ENCODE peak calls at places on chromosomes 5 and 9, in eight cellular contexts. One of them, this sample, is unnamed.

GRCh38 chr5:150116667-150117395 is 30.5 kb upstream of the CSF1R start:
- DNase-seq in germinal center: no peak
- DNase-seq in stimulated activated CD4-positive, alpha-beta T cell treated with anti-CD3 and anti-CD28 coated beads, Interleukin-1b, Interleukin-23, amount 100 ng/mL, for 4 hours: no peak
- DNase-seq in pons: no peak
- DNase-seq in fibroblast of lung: no peak
- DNase-seq in T-helper 9 cell: no peak
- DNase-seq in PC-9: no peak
- DNase-seq in ureter: peak; percentile 33
- DNase-seq in this sample: no peak

GRCh38 chr5:74560245-74560644 is 80.3 kb downstream of the ENC1 start:
- DNase-seq in germinal center: no peak
- DNase-seq in T-helper 9 cell: no peak
- DNase-seq in pons: no peak
- DNase-seq in fibroblast of lung: no peak
- DNase-seq in stimulated activated CD4-positive, alpha-beta T cell treated with anti-CD3 and anti-CD28 coated beads, Interleukin-1b, Interleukin-23, amount 100 ng/mL, for 4 hours: no peak
- DNase-seq in ureter: no peak
- DNase-seq in PC-9: no peak
- DNase-seq in this sample: no peak

GRCh38 chr9:91519520-91520270 is 96.1 kb upstream of the NFIL3 start:
- DNase-seq in germinal center: no peak
- DNase-seq in PC-9: no peak
- DNase-seq in ureter: no peak
- DNase-seq in fibroblast of lung: no peak
- DNase-seq in T-helper 9 cell: no peak
- DNase-seq in stimulated activated CD4-positive, alpha-beta T cell treated with anti-CD3 and anti-CD28 coated beads, Interleukin-1b, Interleukin-23, amount 100 ng/mL, for 4 hours: no peak
- DNase-seq in pons: no peak
- DNase-seq in this sample: no peak

GRCh38 chr9:23341346-23341745 is 484.7 kb downstream of the ELAVL2 start:
- DNase-seq in T-helper 9 cell: no peak
- DNase-seq in fibroblast of lung: no peak
- DNase-seq in germinal center: no peak
- DNase-seq in pons: no peak
- DNase-seq in stimulated activated CD4-positive, alpha-beta T cell treated with anti-CD3 and anti-CD28 coated beads, Interleukin-1b, Interleukin-23, amount 100 ng/mL, for 4 hours: no peak
- DNase-seq in PC-9: no peak
- DNase-seq in ureter: no peak
- DNase-seq in this sample: no peak

GRCh38 chr9:106878943-106879916 is 16.3 kb downstream of the ZNF462 start:
- DNase-seq in germinal center: no peak
- DNase-seq in pons: peak; percentile 76
- DNase-seq in ureter: peak; percentile 70
- DNase-seq in stimulated activated CD4-positive, alpha-beta T cell treated with anti-CD3 and anti-CD28 coated beads, Interleukin-1b, Interleukin-23, amount 100 ng/mL, for 4 hours: no peak
- DNase-seq in PC-9: no peak
- DNase-seq in fibroblast of lung: peak; percentile 98
- DNase-seq in T-helper 9 cell: no peak
- DNase-seq in this sample: no peak

GRCh38 chr9:77514886-77515711 is 133.0 kb downstream of the GNA14 start:
- DNase-seq in germinal center: no peak
- DNase-seq in fibroblast of lung: peak; percentile 17
- DNase-seq in pons: peak; percentile 76
- DNase-seq in PC-9: peak; percentile 69
- DNase-seq in T-helper 9 cell: no peak
- DNase-seq in ureter: no peak
- DNase-seq in stimulated activated CD4-positive, alpha-beta T cell treated with anti-CD3 and anti-CD28 coated beads, Interleukin-1b, Interleukin-23, amount 100 ng/mL, for 4 hours: no peak
- DNase-seq in this sample: no peak

GRCh38 chr5:6781711-6782110 is 68.5 kb downstream of the TENT4A start:
- DNase-seq in PC-9: peak; percentile 49
- DNase-seq in fibroblast of lung: no peak
- DNase-seq in ureter: no peak
- DNase-seq in pons: no peak
- DNase-seq in T-helper 9 cell: no peak
- DNase-seq in germinal center: no peak
- DNase-seq in stimulated activated CD4-positive, alpha-beta T cell treated with anti-CD3 and anti-CD28 coated beads, Interleukin-1b, Interleukin-23, amount 100 ng/mL, for 4 hours: no peak
- DNase-seq in this sample: no peak

GRCh38 chr9:121992571-121993212 is 100.4 kb downstream of the TTLL11 start:
- DNase-seq in PC-9: peak; percentile 55
- DNase-seq in ureter: peak; percentile 66
- DNase-seq in fibroblast of lung: peak; percentile 87
- DNase-seq in germinal center: peak; percentile 72
- DNase-seq in T-helper 9 cell: no peak
- DNase-seq in stimulated activated CD4-positive, alpha-beta T cell treated with anti-CD3 and anti-CD28 coated beads, Interleukin-1b, Interleukin-23, amount 100 ng/mL, for 4 hours: peak; percentile 7
- DNase-seq in pons: peak; percentile 91
- DNase-seq in this sample: peak; percentile 65

GRCh38 chr5:96220610-96221390 is 212.2 kb downstream of the PCSK1 start:
- DNase-seq in fibroblast of lung: peak; percentile 60
- DNase-seq in pons: no peak
- DNase-seq in PC-9: no peak
- DNase-seq in T-helper 9 cell: no peak
- DNase-seq in ureter: no peak
- DNase-seq in germinal center: no peak
- DNase-seq in stimulated activated CD4-positive, alpha-beta T cell treated with anti-CD3 and anti-CD28 coated beads, Interleukin-1b, Interleukin-23, amount 100 ng/mL, for 4 hours: no peak
- DNase-seq in this sample: no peak

GRCh38 chr5:102715405-102715804 is 39.7 kb upstream of the PAM start:
- DNase-seq in PC-9: peak; percentile 68
- DNase-seq in stimulated activated CD4-positive, alpha-beta T cell treated with anti-CD3 and anti-CD28 coated beads, Interleukin-1b, Interleukin-23, amount 100 ng/mL, for 4 hours: no peak
- DNase-seq in germinal center: no peak
- DNase-seq in pons: no peak
- DNase-seq in T-helper 9 cell: no peak
- DNase-seq in fibroblast of lung: peak; percentile 88
- DNase-seq in ureter: no peak
- DNase-seq in this sample: no peak

GRCh38 chr5:63963080-63963735 is 963 bp upstream of the HTR1A start:
- DNase-seq in PC-9: peak; percentile 43
- DNase-seq in stimulated activated CD4-positive, alpha-beta T cell treated with anti-CD3 and anti-CD28 coated beads, Interleukin-1b, Interleukin-23, amount 100 ng/mL, for 4 hours: no peak
- DNase-seq in germinal center: peak; percentile 48
- DNase-seq in ureter: no peak
- DNase-seq in T-helper 9 cell: no peak
- DNase-seq in fibroblast of lung: peak; percentile 79
- DNase-seq in pons: peak; percentile 86
- DNase-seq in this sample: peak; percentile 66

GRCh38 chr5:67381240-67381875 is 184.8 kb upstream of the CD180 start:
- DNase-seq in PC-9: no peak
- DNase-seq in pons: no peak
- DNase-seq in ureter: no peak
- DNase-seq in T-helper 9 cell: no peak
- DNase-seq in germinal center: no peak
- DNase-seq in stimulated activated CD4-positive, alpha-beta T cell treated with anti-CD3 and anti-CD28 coated beads, Interleukin-1b, Interleukin-23, amount 100 ng/mL, for 4 hours: no peak
- DNase-seq in fibroblast of lung: no peak
- DNase-seq in this sample: no peak

GRCh38 chr5:177475563-177476427 is 2.4 kb upstream of the DBN1 start:
- DNase-seq in ureter: no peak
- DNase-seq in T-helper 9 cell: no peak
- DNase-seq in pons: no peak
- DNase-seq in stimulated activated CD4-positive, alpha-beta T cell treated with anti-CD3 and anti-CD28 coated beads, Interleukin-1b, Interleukin-23, amount 100 ng/mL, for 4 hours: no peak
- DNase-seq in germinal center: no peak
- DNase-seq in PC-9: peak; percentile 31
- DNase-seq in fibroblast of lung: no peak
- DNase-seq in this sample: no peak

GRCh38 chr5:38329132-38329715 is 70.9 kb downstream of the EGFLAM start:
- DNase-seq in fibroblast of lung: peak; percentile 6
- DNase-seq in pons: no peak
- DNase-seq in T-helper 9 cell: no peak
- DNase-seq in germinal center: no peak
- DNase-seq in PC-9: peak; percentile 5
- DNase-seq in stimulated activated CD4-positive, alpha-beta T cell treated with anti-CD3 and anti-CD28 coated beads, Interleukin-1b, Interleukin-23, amount 100 ng/mL, for 4 hours: no peak
- DNase-seq in ureter: no peak
- DNase-seq in this sample: no peak

GRCh38 chr9:133142657-133143592 is 20.8 kb downstream of the GBGT1 start:
- DNase-seq in PC-9: no peak
- DNase-seq in ureter: no peak
- DNase-seq in germinal center: no peak
- DNase-seq in fibroblast of lung: no peak
- DNase-seq in T-helper 9 cell: no peak
- DNase-seq in pons: no peak
- DNase-seq in stimulated activated CD4-positive, alpha-beta T cell treated with anti-CD3 and anti-CD28 coated beads, Interleukin-1b, Interleukin-23, amount 100 ng/mL, for 4 hours: no peak
- DNase-seq in this sample: no peak

GRCh38 chr9:114789006-114789405 is 16.8 kb downstream of the TNFSF15 start:
- DNase-seq in ureter: no peak
- DNase-seq in fibroblast of lung: no peak
- DNase-seq in PC-9: no peak
- DNase-seq in germinal center: no peak
- DNase-seq in stimulated activated CD4-positive, alpha-beta T cell treated with anti-CD3 and anti-CD28 coated beads, Interleukin-1b, Interleukin-23, amount 100 ng/mL, for 4 hours: no peak
- DNase-seq in T-helper 9 cell: no peak
- DNase-seq in pons: no peak
- DNase-seq in this sample: no peak

GRCh38 chr5:111922344-111922743 is 165.3 kb upstream of the NREP start:
- DNase-seq in T-helper 9 cell: no peak
- DNase-seq in PC-9: no peak
- DNase-seq in germinal center: no peak
- DNase-seq in ureter: no peak
- DNase-seq in fibroblast of lung: no peak
- DNase-seq in pons: no peak
- DNase-seq in stimulated activated CD4-positive, alpha-beta T cell treated with anti-CD3 and anti-CD28 coated beads, Interleukin-1b, Interleukin-23, amount 100 ng/mL, for 4 hours: no peak
- DNase-seq in this sample: no peak

GRCh38 chr5:14240366-14240765 is 97.2 kb downstream of the TRIO start:
- DNase-seq in pons: no peak
- DNase-seq in stimulated activated CD4-positive, alpha-beta T cell treated with anti-CD3 and anti-CD28 coated beads, Interleukin-1b, Interleukin-23, amount 100 ng/mL, for 4 hours: no peak
- DNase-seq in germinal center: no peak
- DNase-seq in ureter: no peak
- DNase-seq in PC-9: no peak
- DNase-seq in T-helper 9 cell: no peak
- DNase-seq in fibroblast of lung: peak; percentile 66
- DNase-seq in this sample: no peak

GRCh38 chr9:99056876-99057664 is 47.8 kb upstream of the TGFBR1 start:
- DNase-seq in fibroblast of lung: peak; percentile 42
- DNase-seq in stimulated activated CD4-positive, alpha-beta T cell treated with anti-CD3 and anti-CD28 coated beads, Interleukin-1b, Interleukin-23, amount 100 ng/mL, for 4 hours: no peak
- DNase-seq in T-helper 9 cell: no peak
- DNase-seq in PC-9: peak; percentile 82
- DNase-seq in pons: peak; percentile 58
- DNase-seq in germinal center: no peak
- DNase-seq in ureter: no peak
- DNase-seq in this sample: no peak

GRCh38 chr9:126979461-126979860 is 64.9 kb downstream of the RALGPS1 start:
- DNase-seq in stimulated activated CD4-positive, alpha-beta T cell treated with anti-CD3 and anti-CD28 coated beads, Interleukin-1b, Interleukin-23, amount 100 ng/mL, for 4 hours: no peak
- DNase-seq in ureter: no peak
- DNase-seq in germinal center: no peak
- DNase-seq in PC-9: no peak
- DNase-seq in fibroblast of lung: no peak
- DNase-seq in T-helper 9 cell: no peak
- DNase-seq in pons: no peak
- DNase-seq in this sample: no peak

GRCh38 chr5:115979628-115980041 is 17.4 kb downstream of the LVRN start:
- DNase-seq in stimulated activated CD4-positive, alpha-beta T cell treated with anti-CD3 and anti-CD28 coated beads, Interleukin-1b, Interleukin-23, amount 100 ng/mL, for 4 hours: no peak
- DNase-seq in germinal center: no peak
- DNase-seq in PC-9: no peak
- DNase-seq in pons: no peak
- DNase-seq in ureter: no peak
- DNase-seq in T-helper 9 cell: no peak
- DNase-seq in fibroblast of lung: peak; percentile 93
- DNase-seq in this sample: no peak

GRCh38 chr9:137703842-137704508 is 85.2 kb downstream of the EHMT1 start:
- DNase-seq in germinal center: no peak
- DNase-seq in stimulated activated CD4-positive, alpha-beta T cell treated with anti-CD3 and anti-CD28 coated beads, Interleukin-1b, Interleukin-23, amount 100 ng/mL, for 4 hours: no peak
- DNase-seq in PC-9: no peak
- DNase-seq in fibroblast of lung: peak; percentile 21
- DNase-seq in ureter: no peak
- DNase-seq in T-helper 9 cell: no peak
- DNase-seq in pons: no peak
- DNase-seq in this sample: no peak

GRCh38 chr5:136021016-136021405 is 7.8 kb upstream of the TGFBI start:
- DNase-seq in PC-9: no peak
- DNase-seq in T-helper 9 cell: no peak
- DNase-seq in ureter: no peak
- DNase-seq in pons: no peak
- DNase-seq in stimulated activated CD4-positive, alpha-beta T cell treated with anti-CD3 and anti-CD28 coated beads, Interleukin-1b, Interleukin-23, amount 100 ng/mL, for 4 hours: no peak
- DNase-seq in germinal center: no peak
- DNase-seq in fibroblast of lung: no peak
- DNase-seq in this sample: no peak

GRCh38 chr9:114487607-114488300 is 17.5 kb downstream of the WHRN start:
- DNase-seq in pons: peak; percentile 92
- DNase-seq in T-helper 9 cell: peak; percentile 41
- DNase-seq in stimulated activated CD4-positive, alpha-beta T cell treated with anti-CD3 and anti-CD28 coated beads, Interleukin-1b, Interleukin-23, amount 100 ng/mL, for 4 hours: peak; percentile 72
- DNase-seq in PC-9: peak; percentile 66
- DNase-seq in ureter: peak; percentile 82
- DNase-seq in fibroblast of lung: peak; percentile 76
- DNase-seq in germinal center: peak; percentile 66
- DNase-seq in this sample: peak; percentile 71

GRCh38 chr5:2732850-2733249 is 18.6 kb downstream of the IRX2 start:
- DNase-seq in T-helper 9 cell: no peak
- DNase-seq in fibroblast of lung: no peak
- DNase-seq in PC-9: no peak
- DNase-seq in ureter: no peak
- DNase-seq in pons: no peak
- DNase-seq in germinal center: no peak
- DNase-seq in stimulated activated CD4-positive, alpha-beta T cell treated with anti-CD3 and anti-CD28 coated beads, Interleukin-1b, Interleukin-23, amount 100 ng/mL, for 4 hours: no peak
- DNase-seq in this sample: no peak

GRCh38 chr5:447501-447900 is 4.5 kb downstream of the EXOC3 start:
- DNase-seq in fibroblast of lung: no peak
- DNase-seq in pons: no peak
- DNase-seq in T-helper 9 cell: no peak
- DNase-seq in germinal center: no peak
- DNase-seq in ureter: no peak
- DNase-seq in stimulated activated CD4-positive, alpha-beta T cell treated with anti-CD3 and anti-CD28 coated beads, Interleukin-1b, Interleukin-23, amount 100 ng/mL, for 4 hours: no peak
- DNase-seq in PC-9: no peak
- DNase-seq in this sample: no peak

GRCh38 chr9:114616684-114617520 is 5.8 kb downstream of the TMEM268 start:
- DNase-seq in ureter: peak; percentile 61
- DNase-seq in fibroblast of lung: no peak
- DNase-seq in PC-9: no peak
- DNase-seq in pons: peak; percentile 66
- DNase-seq in stimulated activated CD4-positive, alpha-beta T cell treated with anti-CD3 and anti-CD28 coated beads, Interleukin-1b, Interleukin-23, amount 100 ng/mL, for 4 hours: no peak
- DNase-seq in germinal center: peak; percentile 76
- DNase-seq in T-helper 9 cell: no peak
- DNase-seq in this sample: peak; percentile 65

GRCh38 chr9:107751522-107752235 is 262.1 kb upstream of the KLF4 start:
- DNase-seq in T-helper 9 cell: no peak
- DNase-seq in stimulated activated CD4-positive, alpha-beta T cell treated with anti-CD3 and anti-CD28 coated beads, Interleukin-1b, Interleukin-23, amount 100 ng/mL, for 4 hours: no peak
- DNase-seq in germinal center: no peak
- DNase-seq in ureter: peak; percentile 55
- DNase-seq in fibroblast of lung: peak; percentile 37
- DNase-seq in PC-9: peak; percentile 92
- DNase-seq in pons: peak; percentile 25
- DNase-seq in this sample: peak; percentile 44

GRCh38 chr9:120032639-120033038 is 547.3 kb downstream of the CDK5RAP2 start:
- DNase-seq in T-helper 9 cell: no peak
- DNase-seq in ureter: no peak
- DNase-seq in stimulated activated CD4-positive, alpha-beta T cell treated with anti-CD3 and anti-CD28 coated beads, Interleukin-1b, Interleukin-23, amount 100 ng/mL, for 4 hours: no peak
- DNase-seq in fibroblast of lung: no peak
- DNase-seq in PC-9: no peak
- DNase-seq in germinal center: no peak
- DNase-seq in pons: no peak
- DNase-seq in this sample: no peak

GRCh38 chr9:137064027-137064879 is 6.1 kb downstream of the SAPCD2 start:
- DNase-seq in germinal center: no peak
- DNase-seq in T-helper 9 cell: peak; percentile 65
- DNase-seq in fibroblast of lung: peak; percentile 39
- DNase-seq in ureter: no peak
- DNase-seq in stimulated activated CD4-positive, alpha-beta T cell treated with anti-CD3 and anti-CD28 coated beads, Interleukin-1b, Interleukin-23, amount 100 ng/mL, for 4 hours: peak; percentile 60
- DNase-seq in PC-9: no peak
- DNase-seq in pons: no peak
- DNase-seq in this sample: peak; percentile 81

GRCh38 chr5:143168171-143168681 is 235.3 kb downstream of the NR3C1 start:
- DNase-seq in PC-9: no peak
- DNase-seq in pons: no peak
- DNase-seq in stimulated activated CD4-positive, alpha-beta T cell treated with anti-CD3 and anti-CD28 coated beads, Interleukin-1b, Interleukin-23, amount 100 ng/mL, for 4 hours: no peak
- DNase-seq in ureter: no peak
- DNase-seq in T-helper 9 cell: no peak
- DNase-seq in fibroblast of lung: no peak
- DNase-seq in germinal center: no peak
- DNase-seq in this sample: no peak

GRCh38 chr9:131436386-131436785 is 42.5 kb downstream of the PRRC2B start:
- DNase-seq in stimulated activated CD4-positive, alpha-beta T cell treated with anti-CD3 and anti-CD28 coated beads, Interleukin-1b, Interleukin-23, amount 100 ng/mL, for 4 hours: no peak
- DNase-seq in fibroblast of lung: no peak
- DNase-seq in pons: no peak
- DNase-seq in germinal center: no peak
- DNase-seq in T-helper 9 cell: no peak
- DNase-seq in ureter: no peak
- DNase-seq in PC-9: no peak
- DNase-seq in this sample: no peak

GRCh38 chr9:114824130-114824529 is 18.3 kb upstream of the TNFSF15 start:
- DNase-seq in pons: no peak
- DNase-seq in ureter: no peak
- DNase-seq in PC-9: no peak
- DNase-seq in germinal center: no peak
- DNase-seq in stimulated activated CD4-positive, alpha-beta T cell treated with anti-CD3 and anti-CD28 coated beads, Interleukin-1b, Interleukin-23, amount 100 ng/mL, for 4 hours: no peak
- DNase-seq in T-helper 9 cell: no peak
- DNase-seq in fibroblast of lung: peak; percentile 78
- DNase-seq in this sample: no peak

GRCh38 chr9:16575142-16575877 is 295.2 kb downstream of the BNC2 start:
- DNase-seq in fibroblast of lung: peak; percentile 31
- DNase-seq in stimulated activated CD4-positive, alpha-beta T cell treated with anti-CD3 and anti-CD28 coated beads, Interleukin-1b, Interleukin-23, amount 100 ng/mL, for 4 hours: no peak
- DNase-seq in ureter: no peak
- DNase-seq in T-helper 9 cell: no peak
- DNase-seq in PC-9: no peak
- DNase-seq in germinal center: no peak
- DNase-seq in pons: no peak
- DNase-seq in this sample: no peak